ENCODE peak calls at places on chromosome 16, in five cellular contexts. S is BE2C, N is ascending aorta, M is mammary epithelial cell, C is Peyer's patch. X is an unnamed sample.

GRCh38 chr16:82481455-82481854 is 145.3 kb upstream of the CDH13 start:
- DNase-seq in S (no peak), N (no peak), M (no peak), C (no peak), X (no peak)

GRCh38 chr16:80804451-80805383 is at the start of gene CDYL2:
- DNase-seq in S (peak; percentile 7), N (no peak), M (no peak), C (peak; percentile 80), X (no peak)

GRCh38 chr16:23104032-23104955 is 45.0 kb downstream of the USP31 start:
- DNase-seq in S (no peak), N (no peak), M (peak; percentile 49), C (no peak), X (no peak)

GRCh38 chr16:29662729-29663019 is 373 bp upstream of the SPN start:
- DNase-seq in S (no peak), N (no peak), M (no peak), C (no peak), X (no peak)

GRCh38 chr16:5412721-5413120 is 315.1 kb upstream of the EEF2KMT start:
- DNase-seq in S (peak; percentile 69), N (no peak), M (no peak), C (no peak), X (no peak)

GRCh38 chr16:53872248-53873221 is 168.6 kb downstream of the FTO start:
- DNase-seq in S (no peak), N (no peak), M (peak; percentile 84), C (no peak), X (no peak)

GRCh38 chr16:10153993-10154788 is 28.0 kb downstream of the GRIN2A start:
- DNase-seq in S (no peak), N (no peak), M (no peak), C (no peak), X (no peak)

GRCh38 chr16:69444873-69445517 is 20.6 kb downstream of the CYB5B start:
- DNase-seq in S (no peak), N (no peak), M (no peak), C (no peak), X (no peak)

GRCh38 chr16:65101009-65101408 is 20.9 kb downstream of the CDH11 start:
- DNase-seq in S (no peak), N (no peak), M (no peak), C (no peak), X (no peak)

GRCh38 chr16:88869673-88869980 is 3.2 kb upstream of the PABPN1L start:
- DNase-seq in S (no peak), N (no peak), M (no peak), C (no peak), X (no peak)

GRCh38 chr16:82542714-82543113 is 84.1 kb upstream of the CDH13 start:
- DNase-seq in S (no peak), N (no peak), M (no peak), C (no peak), X (no peak)

GRCh38 chr16:88462396-88462795 is 9.3 kb downstream of the ZFPM1 start:
- DNase-seq in S (no peak), N (no peak), M (no peak), C (no peak), X (no peak)

GRCh38 chr16:72639494-72639893 is 408.4 kb downstream of the ZFHX3 start:
- DNase-seq in S (no peak), N (no peak), M (no peak), C (no peak), X (no peak)

GRCh38 chr16:87832759-87833502 is 36.4 kb downstream of the SLC7A5 start:
- DNase-seq in S (no peak), N (no peak), M (no peak), C (no peak), X (no peak)

GRCh38 chr16:24906901-24907300 is 61.1 kb downstream of the SLC5A11 start:
- DNase-seq in S (no peak), N (no peak), M (no peak), C (no peak), X (peak; percentile 40)

GRCh38 chr16:66510298-66510697 is 39.6 kb downstream of the TK2 start:
- DNase-seq in S (no peak), N (peak; percentile 63), M (no peak), C (peak; percentile 27), X (peak; percentile 61)

GRCh38 chr16:6047325-6047724 is 949.7 kb upstream of the EEF2KMT start:
- DNase-seq in S (no peak), N (no peak), M (no peak), C (no peak), X (no peak)

GRCh38 chr16:75265911-75266701 is 14.7 kb upstream of the BCAR1 start:
- DNase-seq in S (peak; percentile 80), N (peak; percentile 86), M (peak; percentile 53), C (peak; percentile 82), X (peak; percentile 90)

GRCh38 chr16:49492090-49492801 is 118.6 kb downstream of the C16orf78 start:
- DNase-seq in S (peak; percentile 80), N (peak; percentile 62), M (no peak), C (peak; percentile 60), X (peak; percentile 73)
- H3K4me3 ChIP-seq in S (peak overlapping the region; percentile 55), N (peak overlapping the region; percentile 62), M (no peak overlapping the region), C (peak overlapping the region; percentile 36), X (peak overlapping the region; percentile 29)

GRCh38 chr16:3484328-3485096 is 10.8 kb downstream of the C16orf90 start:
- DNase-seq in S (no peak), N (no peak), M (no peak), C (no peak), X (no peak)
- H3K36me3 ChIP-seq in S (peaks cover 61% of the 10 kb centered on the region), N (peaks cover 80% of the 10 kb centered on the region), M (no peaks in the 10 kb centered on the region), C (no peaks in the 10 kb centered on the region), X (peaks cover 57% of the 10 kb centered on the region)

GRCh38 chr16:2036200-2036966 is 9.7 kb downstream of the NHERF2 start:
- DNase-seq in S (no peak), N (no peak), M (no peak), C (no peak), X (peak; percentile 65)
- H3K4me3 ChIP-seq in S (no peak overlapping the region), N (peak overlapping the region; percentile 53), M (no peak overlapping the region), C (peak overlapping the region; percentile 33), X (peak overlapping the region; percentile 29)

GRCh38 chr16:67676939-67677338 is 10.3 kb downstream of the C16orf86 start:
- DNase-seq in S (no peak), N (no peak), M (no peak), C (no peak), X (no peak)

GRCh38 chr16:67675579-67675935 is 8.9 kb downstream of the C16orf86 start:
- DNase-seq in S (no peak), N (no peak), M (no peak), C (no peak), X (no peak)

GRCh38 chr16:67677712-67678111 is 11.1 kb downstream of the C16orf86 start:
- DNase-seq in S (no peak), N (no peak), M (no peak), C (no peak), X (no peak)

GRCh38 chr16:67675999-67676398 is 9.4 kb downstream of the C16orf86 start:
- DNase-seq in S (no peak), N (no peak), M (no peak), C (no peak), X (no peak)

DNA sequence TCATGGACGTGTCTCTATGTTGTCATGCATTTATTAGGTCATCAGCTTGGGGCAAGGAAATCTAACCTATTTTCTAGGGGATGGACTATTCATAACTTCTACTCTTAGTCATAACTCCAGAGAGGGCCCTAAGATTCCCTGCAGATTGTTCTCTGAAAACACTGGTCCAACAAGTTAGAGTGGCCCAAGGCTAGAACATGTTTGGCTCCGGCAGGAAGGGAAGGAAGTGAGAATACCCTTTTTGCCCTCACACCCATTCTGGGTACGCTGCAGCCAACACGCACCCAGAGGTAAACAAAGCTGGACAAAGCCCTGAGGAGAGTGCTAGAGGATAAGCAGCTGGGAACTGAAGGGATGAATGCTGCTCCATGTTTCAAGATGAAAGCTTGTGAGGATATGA is 9.9 kb downstream of the C16orf86 start:
- DNase-seq in S (no peak), N (no peak), M (no peak), C (no peak), X (no peak)
- H3K36me3 ChIP-seq in S (no peaks in the 10 kb centered on the region), N (peaks cover 2% of the 10 kb centered on the region), M (no peaks in the 10 kb centered on the region), C (no peaks in the 10 kb centered on the region), X (no peaks in the 10 kb centered on the region)

GRCh38 chr16:71426069-71426879 is 15.6 kb downstream of the TLE7 start:
- DNase-seq in S (peak; percentile 68), N (no peak), M (peak; percentile 99), C (no peak), X (no peak)
- H3K4me3 ChIP-seq in S (peak overlapping the region; percentile 46), N (no peak overlapping the region), M (peak overlapping the region; percentile 48), C (peak overlapping the region; percentile 12), X (no peak overlapping the region)

DNA sequence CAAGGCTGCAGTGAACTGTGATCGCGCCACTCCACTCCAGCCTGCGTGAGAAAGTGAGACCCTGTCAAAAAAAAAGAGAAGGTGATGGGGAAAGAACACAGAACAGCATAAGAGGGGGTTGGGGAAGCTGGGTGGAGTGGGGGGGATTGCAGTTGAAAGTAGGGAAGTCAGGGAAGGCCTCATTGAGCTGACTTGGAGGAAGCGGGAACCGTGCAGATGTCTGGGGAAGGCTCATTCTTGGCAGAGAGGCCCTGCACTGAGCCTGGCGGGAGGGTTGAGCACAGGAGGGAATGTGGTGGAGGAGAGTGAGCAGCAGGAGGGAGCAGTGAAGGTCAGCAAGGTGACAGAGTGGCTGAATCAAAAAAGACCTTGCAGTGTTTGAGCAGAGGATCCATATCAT is 26.9 kb downstream of the IL4R start:
- DNase-seq in S (no peak), N (no peak), M (no peak), C (no peak), X (no peak)
- H3K36me3 ChIP-seq in S (no peaks in the 10 kb centered on the region), N (peaks cover 49% of the 10 kb centered on the region), M (peaks cover 49% of the 10 kb centered on the region), C (no peaks in the 10 kb centered on the region), X (peaks cover 81% of the 10 kb centered on the region)

X was measured in sigmoid colon.